ENCODE peak calls at places on chromosomes 1 and 21, in eight cellular contexts. One of them, this sample, is unnamed.

GRCh38 chr1:178341218-178341956 is 155.4 kb downstream of the CLEC20A start:
- DNase-seq in NCI-H2029 treated with DMSO at 0.1 percent for 48 hours: no peak
- DNase-seq in spleen: no peak
- DNase-seq in iPS DF 6.9: peak; percentile 83
- DNase-seq in cerebellum: no peak
- DNase-seq in kidney epithelial cell: peak; percentile 67
- DNase-seq in activated naive CD4-positive, alpha-beta T cell: no peak
- DNase-seq in ureter: peak; percentile 86
- DNase-seq in this sample: peak; percentile 72

GRCh38 chr21:45258476-45258875 is 29.2 kb downstream of the POFUT2 start:
- DNase-seq in cerebellum: no peak
- DNase-seq in NCI-H2029 treated with DMSO at 0.1 percent for 48 hours: no peak
- DNase-seq in spleen: peak; percentile 64
- DNase-seq in iPS DF 6.9: no peak
- DNase-seq in ureter: peak; percentile 39
- DNase-seq in kidney epithelial cell: peak; percentile 5
- DNase-seq in activated naive CD4-positive, alpha-beta T cell: no peak
- DNase-seq in this sample: peak; percentile 52

GRCh38 chr1:21216835-21217811 is 40.4 kb upstream of the EIF4G3 start:
- DNase-seq in cerebellum: no peak
- DNase-seq in NCI-H2029 treated with DMSO at 0.1 percent for 48 hours: no peak
- DNase-seq in kidney epithelial cell: no peak
- DNase-seq in activated naive CD4-positive, alpha-beta T cell: peak; percentile 16
- DNase-seq in ureter: no peak
- DNase-seq in iPS DF 6.9: peak; percentile 45
- DNase-seq in spleen: peak; percentile 82
- DNase-seq in this sample: no peak

GRCh38 chr21:34073749-34074282 is 438 bp downstream of the MRPS6 start:
- DNase-seq in activated naive CD4-positive, alpha-beta T cell: no peak
- DNase-seq in NCI-H2029 treated with DMSO at 0.1 percent for 48 hours: no peak
- DNase-seq in ureter: no peak
- DNase-seq in spleen: peak; percentile 90
- DNase-seq in iPS DF 6.9: no peak
- DNase-seq in cerebellum: peak; percentile 68
- DNase-seq in kidney epithelial cell: no peak
- DNase-seq in this sample: no peak

GRCh38 chr1:15411593-15412487 is 2.2 kb downstream of the EFHD2 start:
- DNase-seq in spleen: peak; percentile 96
- DNase-seq in NCI-H2029 treated with DMSO at 0.1 percent for 48 hours: no peak
- DNase-seq in cerebellum: no peak
- DNase-seq in activated naive CD4-positive, alpha-beta T cell: no peak
- DNase-seq in iPS DF 6.9: no peak
- DNase-seq in ureter: no peak
- DNase-seq in kidney epithelial cell: no peak
- DNase-seq in this sample: no peak

GRCh38 chr1:34590211-34590623 is 164.6 kb upstream of the GJB5 start:
- DNase-seq in ureter: no peak
- DNase-seq in iPS DF 6.9: peak; percentile 48
- DNase-seq in activated naive CD4-positive, alpha-beta T cell: no peak
- DNase-seq in spleen: no peak
- DNase-seq in kidney epithelial cell: peak; percentile 59
- DNase-seq in cerebellum: peak; percentile 18
- DNase-seq in NCI-H2029 treated with DMSO at 0.1 percent for 48 hours: peak; percentile 97
- DNase-seq in this sample: no peak

GRCh38 chr21:32101206-32101763 is 177.6 kb downstream of the MIS18A start:
- DNase-seq in NCI-H2029 treated with DMSO at 0.1 percent for 48 hours: no peak
- DNase-seq in iPS DF 6.9: no peak
- DNase-seq in spleen: no peak
- DNase-seq in cerebellum: no peak
- DNase-seq in kidney epithelial cell: no peak
- DNase-seq in ureter: no peak
- DNase-seq in activated naive CD4-positive, alpha-beta T cell: no peak
- DNase-seq in this sample: no peak

GRCh38 chr1:53197301-53198205 is 929 bp downstream of the CPT2 start:
- DNase-seq in kidney epithelial cell: no peak
- DNase-seq in NCI-H2029 treated with DMSO at 0.1 percent for 48 hours: no peak
- DNase-seq in activated naive CD4-positive, alpha-beta T cell: no peak
- DNase-seq in ureter: no peak
- DNase-seq in iPS DF 6.9: no peak
- DNase-seq in cerebellum: peak; percentile 17
- DNase-seq in spleen: no peak
- DNase-seq in this sample: no peak

GRCh38 chr21:33854604-33855003 is 61.0 kb downstream of the ATP5PO start:
- DNase-seq in activated naive CD4-positive, alpha-beta T cell: no peak
- DNase-seq in NCI-H2029 treated with DMSO at 0.1 percent for 48 hours: no peak
- DNase-seq in iPS DF 6.9: no peak
- DNase-seq in kidney epithelial cell: no peak
- DNase-seq in spleen: no peak
- DNase-seq in ureter: no peak
- DNase-seq in cerebellum: no peak
- DNase-seq in this sample: no peak

GRCh38 chr1:14363707-14364413 is 234.6 kb upstream of the KAZN start:
- DNase-seq in spleen: no peak
- DNase-seq in iPS DF 6.9: no peak
- DNase-seq in ureter: no peak
- DNase-seq in kidney epithelial cell: no peak
- DNase-seq in NCI-H2029 treated with DMSO at 0.1 percent for 48 hours: no peak
- DNase-seq in activated naive CD4-positive, alpha-beta T cell: no peak
- DNase-seq in cerebellum: no peak
- DNase-seq in this sample: no peak

GRCh38 chr1:156945881-156946661 is 25.6 kb downstream of the LRRC71 start:
- DNase-seq in cerebellum: peak; percentile 60
- DNase-seq in NCI-H2029 treated with DMSO at 0.1 percent for 48 hours: no peak
- DNase-seq in activated naive CD4-positive, alpha-beta T cell: no peak
- DNase-seq in spleen: no peak
- DNase-seq in kidney epithelial cell: no peak
- DNase-seq in iPS DF 6.9: no peak
- DNase-seq in ureter: no peak
- DNase-seq in this sample: peak; percentile 53

This sample was measured in coronary artery.